ENCODE peak calls at places on chromosome 10, in five cellular contexts. X is stimulated activated CD4-positive, alpha-beta T cell treated with anti-CD3 and anti-CD28 coated beads, Interleukin-4, amount 100 ng/mL, for 4 hours; I is EL; A is GM23248; G is dorsolateral prefrontal cortex. H is an unnamed sample.

GRCh38 chr10:130425881-130426435 is 289.8 kb downstream of the GLRX3 start:
- DNase-seq in X (no peak), I (no peak), A (no peak), G (no peak), H (no peak)

GRCh38 chr10:72567884-72568283 is 58.0 kb downstream of the MICU1 start:
- DNase-seq in X (no peak), I (peak; percentile 11), A (peak; percentile 14), G (no peak), H (peak; percentile 27)

GRCh38 chr10:100939763-100940344 is 27.1 kb downstream of the SLF2 start:
- DNase-seq in X (no peak), I (peak; percentile 58), A (peak; percentile 28), G (no peak), H (no peak)

GRCh38 chr10:118662228-118663035 is 67.0 kb upstream of the PRLHR start:
- DNase-seq in X (no peak), I (no peak), A (no peak), G (no peak), H (no peak)

GRCh38 chr10:77156406-77156879 is 481.2 kb downstream of the KCNMA1 start:
- DNase-seq in X (no peak), I (peak; percentile 76), A (peak; percentile 80), G (no peak), H (peak; percentile 76)

GRCh38 chr10:64379898-64380297 is 858.7 kb downstream of the REEP3 start:
- DNase-seq in X (no peak), I (no peak), A (no peak), G (no peak), H (no peak)

GRCh38 chr10:12250181-12250580 is 54.2 kb downstream of the CDC123 start:
- DNase-seq in X (no peak), I (no peak), A (no peak), G (no peak), H (no peak)

GRCh38 chr10:60427148-60427547 is 37.5 kb upstream of the ANK3 start:
- DNase-seq in X (no peak), I (no peak), A (no peak), G (no peak), H (no peak)

GRCh38 chr10:132671171-132672154 is 114.5 kb downstream of the NKX6-2 start:
- DNase-seq in X (no peak), I (no peak), A (no peak), G (peak; percentile 21), H (no peak)

GRCh38 chr10:122492006-122492405 is 30.7 kb downstream of the HTRA1 start:
- DNase-seq in X (no peak), I (no peak), A (peak; percentile 65), G (no peak), H (no peak)

GRCh38 chr10:118908487-118909280 is 120.8 kb upstream of the NANOS1 start:
- DNase-seq in X (no peak), I (no peak), A (peak; percentile 7), G (no peak), H (no peak)

GRCh38 chr10:121540773-121541395 is 57.4 kb downstream of the FGFR2 start:
- DNase-seq in X (no peak), I (no peak), A (no peak), G (no peak), H (no peak)

GRCh38 chr10:119233123-119233820 is 25.9 kb downstream of the GRK5 start:
- DNase-seq in X (no peak), I (no peak), A (peak; percentile 28), G (no peak), H (peak; percentile 48)

GRCh38 chr10:116106611-116107010 is 166.4 kb downstream of the GFRA1 start:
- DNase-seq in X (no peak), I (no peak), A (no peak), G (no peak), H (no peak)

GRCh38 chr10:124252097-124252715 is 158.8 kb upstream of the CHST15 start:
- DNase-seq in X (no peak), I (no peak), A (no peak), G (no peak), H (no peak)

GRCh38 chr10:23120001-23120934 is 24.9 kb downstream of the MSRB2 start:
- DNase-seq in X (no peak), I (no peak), A (no peak), G (peak; percentile 63), H (no peak)

GRCh38 chr10:37654466-37654865 is 202.9 kb downstream of the ZNF248 start:
- DNase-seq in X (no peak), I (no peak), A (no peak), G (no peak), H (no peak)

GRCh38 chr10:89785095-89785494 is 83.7 kb downstream of the KIF20B start:
- DNase-seq in X (no peak), I (peak; percentile 8), A (no peak), G (no peak), H (peak; percentile 38)

GRCh38 chr10:70856454-70856853 is 31.9 kb downstream of the PCBD1 start:
- DNase-seq in X (no peak), I (no peak), A (no peak), G (no peak), H (no peak)

GRCh38 chr10:128286413-128287097 is 160.3 kb upstream of the MKI67 start:
- DNase-seq in X (no peak), I (no peak), A (no peak), G (no peak), H (no peak)

GRCh38 chr10:117374506-117375359 is 507 bp downstream of the PDZD8 start:
- DNase-seq in X (peak; percentile 20), I (peak; percentile 64), A (peak; percentile 80), G (peak; percentile 57), H (peak; percentile 67)

GRCh38 chr10:4533626-4534025 is 292.4 kb upstream of the AKR1E2 start:
- DNase-seq in X (no peak), I (no peak), A (peak; percentile 53), G (no peak), H (no peak)

GRCh38 chr10:45008524-45009161 is 7.9 kb downstream of the ZNF22 start:
- DNase-seq in X (no peak), I (peak; percentile 85), A (peak; percentile 90), G (no peak), H (peak; percentile 88)

GRCh38 chr10:90920986-90921643 is at the start of gene ANKRD1:
- DNase-seq in X (no peak), I (peak; percentile 98), A (peak; percentile 74), G (no peak), H (peak; percentile 94)

GRCh38 chr10:35271086-35271834 is 65.0 kb upstream of the CCNY start:
- DNase-seq in X (no peak), I (no peak), A (no peak), G (no peak), H (no peak)

GRCh38 chr10:47406548-47406869 is 22.4 kb upstream of the ZNF488 start:
- DNase-seq in X (no peak), I (no peak), A (no peak), G (no peak), H (no peak)

GRCh38 chr10:43692051-43692825 is 43.6 kb upstream of the ZNF32 start:
- DNase-seq in X (no peak), I (peak; percentile 19), A (peak; percentile 79), G (no peak), H (no peak)

GRCh38 chr10:31896972-31897384 is 31.7 kb downstream of the ARHGAP12 start:
- DNase-seq in X (no peak), I (peak; percentile 69), A (peak; percentile 77), G (no peak), H (peak; percentile 49)

GRCh38 chr10:92594194-92594593 is 1.3 kb downstream of the KIF11 start:
- DNase-seq in X (no peak), I (no peak), A (peak; percentile 40), G (no peak), H (peak; percentile 39)

GRCh38 chr10:125011171-125011925 is 69.4 kb downstream of the ZRANB1 start:
- DNase-seq in X (no peak), I (no peak), A (no peak), G (no peak), H (no peak)

GRCh38 chr10:124669824-124670654 is 74.1 kb downstream of the FAM53B start:
- DNase-seq in X (no peak), I (no peak), A (no peak), G (no peak), H (no peak)

GRCh38 chr10:75772153-75772887 is 340.9 kb downstream of the LRMDA start:
- DNase-seq in X (no peak), I (peak; percentile 20), A (no peak), G (no peak), H (peak; percentile 18)

GRCh38 chr10:88117227-88117626 is 253.8 kb downstream of the PTEN start:
- DNase-seq in X (peak; percentile 41), I (no peak), A (peak; percentile 40), G (no peak), H (no peak)